ENCODE peak calls at places on chromosomes 4 and X, in four cellular contexts. L is left colon; O is NCI-H1105; P is activated CD4-positive, alpha-beta T cell treated with anti-CD3 and anti-CD28 coated beads, Interleukin-2, amount 10 ng/mL, durations not matched to agents 7 days and 5 days. Q is an unnamed sample.

GRCh38 chr4:15893967-15894366 is 44.6 kb downstream of the FGFBP1 start:
- DNase-seq in O (no peak), P (no peak), L (no peak), Q (no peak)

GRCh38 chr4:140641789-140642439 is 73.2 kb upstream of the UCP1 start:
- DNase-seq in L (no peak), O (no peak), P (no peak), Q (no peak)

GRCh38 chr4:89158884-89159503 is 47.7 kb downstream of the TIGD2 start:
- DNase-seq in L (no peak), P (no peak), O (peak), Q (peak)

GRCh38 chr4:56742080-56742871 is 61.2 kb upstream of the HOPX start:
- DNase-seq in P (no peak), O (no peak), L (no peak), Q (no peak)

GRCh38 chr4:154854362-154854761 is 73.3 kb downstream of the RBM46 start:
- DNase-seq in P (no peak), L (no peak), O (no peak), Q (no peak)

GRCh38 chr4:188822698-188823097 is 683.5 kb downstream of the TRIML1 start:
- DNase-seq in P (no peak), O (no peak), L (no peak), Q (no peak)

GRCh38 chrX:123884809-123885408 is 25.1 kb downstream of the XIAP start:
- DNase-seq in P (peak), O (peak), L (no peak), Q (peak)

GRCh38 chr4:125728568-125728967 is 413.8 kb downstream of the FAT4 start:
- DNase-seq in P (no peak), L (no peak), O (no peak), Q (no peak)

GRCh38 chrX:11724122-11725017 is 33.7 kb upstream of the MSL3 start:
- DNase-seq in L (no peak), O (no peak), P (peak), Q (peak)

GRCh38 chr4:111905511-111905910 is 239.7 kb upstream of the FAM241A start:
- DNase-seq in L (no peak), O (no peak), P (no peak), Q (no peak)

GRCh38 chr4:8854866-8855265 is 16.8 kb downstream of the HMX1 start:
- DNase-seq in L (no peak), O (no peak), P (no peak), Q (no peak)

GRCh38 chr4:102345795-102346100 is 466 bp upstream of the SLC39A8 start:
- DNase-seq in P (peak), O (no peak), L (no peak), Q (no peak)